ENCODE peak calls at places on chromosome 18, in six cellular contexts. E is breast epithelium, Q is fibroblast of lung, Z is colonic mucosa, J is K562, G is upper lobe of right lung. R is an unnamed sample. For H3K4me1 and H3K36me3, the result is how much of the 10 kb centered on the place peaks cover.

GRCh38 chr18:59275406-59275949 is 2.2 kb upstream of the RAX start:
- DNase-seq in E (no peak), Q (no peak), Z (no peak), J (no peak), G (no peak), R (no peak)

GRCh38 chr18:46113751-46114150 is 9.6 kb downstream of the HAUS1 start:
- DNase-seq in E (no peak), Q (no peak), Z (no peak), J (no peak), G (no peak), R (no peak)

GRCh38 chr18:12255626-12256026 is 1.5 kb downstream of the CIDEA start:
- DNase-seq in E (no peak), Q (peak), Z (no peak), J (no peak), G (no peak), R (no peak)

GRCh38 chr18:12391487-12392136 is 14.6 kb upstream of the AFG3L2 start:
- DNase-seq in E (no peak), Q (peak), Z (peak), J (peak), G (peak), R (peak)

GRCh38 chr18:47100214-47100831 is 50.0 kb downstream of the HDHD2 start:
- DNase-seq in E (no peak), Q (peak), Z (peak), J (peak), G (no peak), R (peak)

GRCh38 chr18:3340015-3340681 is 78.2 kb downstream of the MYL12B start:
- DNase-seq in E (no peak), Q (peak), Z (no peak), J (peak), G (no peak), R (no peak)

GRCh38 chr18:56451188-56451587 is 187.2 kb downstream of the TXNL1 start:
- DNase-seq in E (no peak), Q (peak), Z (no peak), J (no peak), G (no peak), R (no peak)

GRCh38 chr18:58443671-58444070 is 185.2 kb downstream of the ALPK2 start:
- DNase-seq in E (no peak), Q (no peak), Z (no peak), J (no peak), G (no peak), R (no peak)

GRCh38 chr18:46555724-46556123 is 101.3 kb downstream of the LOXHD1 start:
- DNase-seq in E (no peak), Q (peak), Z (no peak), J (peak), G (no peak), R (no peak)

GRCh38 chr18:51077217-51077616 is 47.2 kb downstream of the SMAD4 start:
- DNase-seq in E (no peak), Q (peak), Z (no peak), J (no peak), G (no peak), R (no peak)

GRCh38 chr18:49565656-49566055 is 3.8 kb downstream of the LIPG start:
- DNase-seq in E (no peak), Q (peak), Z (no peak), J (no peak), G (no peak), R (no peak)

GRCh38 chr18:55511277-55511676 is 76.7 kb downstream of the TCF4 start:
- DNase-seq in E (no peak), Q (no peak), Z (no peak), J (no peak), G (no peak), R (no peak)

GRCh38 chr18:40851014-40851429 is 1104.0 kb upstream of the PIK3C3 start:
- DNase-seq in E (no peak), Q (peak), Z (no peak), J (no peak), G (no peak), R (no peak)

GRCh38 chr18:70037453-70038061 is 89.9 kb upstream of the CD226 start:
- DNase-seq in E (no peak), Q (no peak), Z (no peak), J (peak), G (no peak), R (no peak)

GRCh38 chr18:41923495-41923894 is 31.5 kb upstream of the PIK3C3 start:
- DNase-seq in E (no peak), Q (no peak), Z (no peak), J (no peak), G (no peak), R (no peak)

GRCh38 chr18:57648414-57648813 is 26.8 kb upstream of the NARS1 start:
- DNase-seq in E (no peak), Q (no peak), Z (no peak), J (no peak), G (no peak), R (no peak)

GRCh38 chr18:902179-902718 is 2.4 kb upstream of the ADCYAP1 start:
- DNase-seq in E (no peak), Q (peak), Z (no peak), J (peak), G (no peak), R (no peak)

GRCh38 chr18:49672853-49673252 is 111.0 kb downstream of the LIPG start:
- DNase-seq in E (no peak), Q (no peak), Z (no peak), J (no peak), G (no peak), R (no peak)

GRCh38 chr18:47767699-47768098 is 162.8 kb downstream of the SMAD2 start:
- DNase-seq in E (no peak), Q (no peak), Z (no peak), J (no peak), G (no peak), R (no peak)

GRCh38 chr18:46407471-46408166 is 249.4 kb downstream of the LOXHD1 start:
- DNase-seq in E (no peak), Q (peak), Z (no peak), J (no peak), G (no peak), R (no peak)

GRCh38 chr18:27141876-27142275 is 43.2 kb downstream of the CHST9 start:
- DNase-seq in E (no peak), Q (no peak), Z (no peak), J (no peak), G (no peak), R (no peak)

GRCh38 chr18:41569867-41570266 is 385.2 kb upstream of the PIK3C3 start:
- DNase-seq in E (no peak), Q (no peak), Z (no peak), J (no peak), G (no peak), R (no peak)

GRCh38 chr18:10403675-10404074 is 50.8 kb upstream of the APCDD1 start:
- DNase-seq in E (no peak), Q (no peak), Z (no peak), J (no peak), G (no peak), R (no peak)

GRCh38 chr18:13483316-13484270 is 242.8 kb downstream of the FAM210A start:
- DNase-seq in E (no peak), Q (no peak), Z (no peak), J (no peak), G (no peak), R (no peak)

GRCh38 chr18:22203035-22203434 is 33.6 kb downstream of the GATA6 start:
- DNase-seq in E (no peak), Q (no peak), Z (no peak), J (no peak), G (no peak), R (no peak)

GRCh38 chr18:22200611-22201225 is 31.3 kb downstream of the GATA6 start:
- DNase-seq in E (no peak), Q (no peak), Z (no peak), J (no peak), G (no peak), R (no peak)

GRCh38 chr18:22204996-22205395 is 35.6 kb downstream of the GATA6 start:
- DNase-seq in E (no peak), Q (no peak), Z (no peak), J (no peak), G (no peak), R (no peak)

GRCh38 chr18:22207022-22207758 is 37.8 kb downstream of the GATA6 start:
- DNase-seq in E (no peak), Q (peak), Z (no peak), J (no peak), G (no peak), R (no peak)

DNA sequence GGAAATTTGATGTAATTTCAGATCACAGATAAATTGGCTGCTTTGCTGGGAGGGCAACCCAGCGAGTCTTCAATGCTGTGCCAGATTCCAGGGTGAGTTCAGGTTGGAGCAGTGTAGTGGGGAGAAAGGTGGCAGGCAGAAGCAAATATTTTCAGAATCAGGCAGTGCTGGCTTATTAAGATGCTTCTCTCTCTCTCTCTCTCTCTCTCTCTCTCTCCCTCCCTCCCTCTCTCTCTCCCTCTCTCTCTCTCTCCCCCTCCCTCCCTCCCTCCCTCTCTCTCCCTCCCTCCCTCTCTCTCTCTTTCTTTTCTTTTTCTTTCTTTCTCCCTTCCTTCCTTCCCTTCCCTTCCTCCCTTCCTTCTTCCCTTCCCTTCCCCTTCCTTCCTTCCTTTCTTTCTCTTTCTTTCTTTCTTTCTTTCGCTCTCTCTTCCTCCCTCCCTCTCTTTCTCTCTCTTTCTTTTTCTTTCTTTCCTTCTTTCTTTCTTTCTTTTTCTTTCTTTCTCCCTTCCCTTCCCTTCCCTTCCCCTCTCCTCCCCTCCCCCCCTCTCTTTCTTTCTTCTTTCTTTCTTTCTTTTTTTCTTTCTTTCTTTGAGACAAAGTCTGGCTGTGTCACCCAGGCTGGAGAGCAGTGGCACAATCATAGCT is 34.6 kb downstream of the GATA6 start:
- DNase-seq in E (no peak), Q (no peak), Z (no peak), J (no peak), G (no peak), R (no peak)
- H3K4me1 ChIP-seq in E (under half), Q (under half), Z (under half), J (under half), G (under half), R (under half)

GRCh38 chr18:2191180-2191790 is 380.0 kb downstream of the METTL4 start:
- DNase-seq in E (no peak), Q (no peak), Z (no peak), J (no peak), G (no peak), R (no peak)
- H3K4me3 ChIP-seq in E (no peak), Q (no peak), Z (no peak), J (no peak), G (no peak), R (no peak)

GRCh38 chr18:76908277-76908676 is 85.9 kb downstream of the ZNF236 start:
- DNase-seq in E (no peak), Q (no peak), Z (no peak), J (no peak), G (no peak), R (no peak)
- H3K36me3 ChIP-seq in E (under half), Q (under half), Z (under half), J (under half), G (half or more), R (half or more)

DNA sequence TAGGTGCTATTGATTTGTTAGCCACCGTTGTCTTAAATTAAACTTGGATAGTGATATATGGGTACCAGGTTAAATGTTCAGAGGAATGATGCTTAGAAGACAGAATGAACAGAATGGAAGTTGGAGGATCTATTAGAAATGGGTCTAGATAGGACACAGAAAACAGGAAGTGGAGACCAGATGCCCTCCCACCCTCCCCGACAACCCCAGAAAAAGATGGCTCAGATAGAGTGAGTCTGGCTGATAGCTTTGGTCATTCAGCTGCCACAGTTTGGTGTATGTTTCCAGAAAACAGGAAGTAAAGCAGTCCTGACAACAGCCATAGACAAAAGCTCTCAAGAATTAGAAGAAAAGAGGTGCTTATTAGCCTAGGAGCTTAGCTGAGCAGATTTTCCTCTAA is 71.5 kb upstream of the DSG1 start:
- DNase-seq in E (no peak), Q (no peak), Z (no peak), J (peak), G (no peak), R (no peak)
- H3K4me1 ChIP-seq in E (under half), Q (under half), Z (under half), J (under half), G (under half), R (under half)

GRCh38 chr18:28510210-28510609 is 333.3 kb upstream of the CDH2 start:
- DNase-seq in E (no peak), Q (no peak), Z (no peak), J (no peak), G (no peak), R (no peak)

GRCh38 chr18:28514699-28515098 is 337.8 kb upstream of the CDH2 start:
- DNase-seq in E (no peak), Q (no peak), Z (no peak), J (no peak), G (no peak), R (no peak)

GRCh38 chr18:28511421-28511821 is 334.5 kb upstream of the CDH2 start:
- DNase-seq in E (no peak), Q (peak), Z (no peak), J (no peak), G (no peak), R (no peak)

DNA sequence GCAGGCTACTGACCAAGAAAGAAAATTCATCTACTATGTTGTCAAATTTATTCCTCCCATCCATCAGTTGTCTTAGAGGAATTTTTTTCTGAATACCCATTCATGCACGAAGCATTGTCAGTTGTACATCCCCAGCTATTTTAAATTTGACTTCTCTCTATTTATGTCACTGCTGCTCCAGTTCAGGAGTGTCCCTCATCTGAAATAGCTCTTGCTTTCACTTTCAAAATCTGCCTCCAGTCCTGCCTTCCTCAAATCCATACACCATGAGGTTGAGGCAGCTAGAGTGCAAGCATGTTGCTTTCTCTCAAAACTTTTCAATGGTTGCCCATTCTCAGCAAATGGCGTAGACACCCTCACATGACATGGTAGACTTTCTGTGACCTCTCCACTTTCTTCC is 335.4 kb upstream of the CDH2 start:
- DNase-seq in E (no peak), Q (no peak), Z (no peak), J (no peak), G (no peak), R (no peak)
- H3K4me3 ChIP-seq in E (no peak), Q (no peak), Z (no peak), J (no peak), G (no peak), R (no peak)

GRCh38 chr18:35672897-35673296 is 91.4 kb downstream of the GALNT1 start:
- DNase-seq in E (no peak), Q (peak), Z (peak), J (no peak), G (no peak), R (no peak)
- H3K36me3 ChIP-seq in E (under half), Q (under half), Z (under half), J (under half), G (under half), R (under half)

GRCh38 chr18:8634508-8634907 is 25.3 kb downstream of the RAB12 start:
- DNase-seq in E (no peak), Q (no peak), Z (no peak), J (no peak), G (no peak), R (no peak)
- H3K4me1 ChIP-seq in E (under half), Q (under half), Z (under half), J (under half), G (under half), R (under half)

R was measured in naive thymus-derived CD4-positive, alpha-beta T cell.